ENCODE peak calls at places on chromosome 5, in nine cellular contexts. P is NCI-H1092 treated with DMSO at 0.1 percent for 48 hours; K is globus pallidus; C is hippocampal formation; J is SJCRH30; I is cardiac fibroblast; X is stimulated activated CD4-positive, alpha-beta T cell treated with anti-CD3 and anti-CD28 coated beads, Interleukin-15, amount 100 ng/mL, for 1 hour; Q is activated naive CD4-positive, alpha-beta T cell; O is Right ventricle myocardium superior. D is an unnamed sample.

GRCh38 chr5:6228257-6229250 is 149.8 kb downstream of the MED10 start:
- DNase-seq in P (no peak), K (no peak), C (no peak), J (no peak), I (no peak), X (no peak), Q (no peak), O (no peak), D (no peak)

GRCh38 chr5:71973563-71973962 is 133.7 kb upstream of the MAP1B start:
- DNase-seq in P (no peak), K (no peak), C (no peak), J (no peak), I (no peak), X (no peak), Q (no peak), O (no peak), D (no peak)

GRCh38 chr5:82605441-82605973 is 327.4 kb upstream of the RPS23 start:
- DNase-seq in P (no peak), K (no peak), C (no peak), J (no peak), I (no peak), X (no peak), Q (no peak), O (no peak), D (no peak)

GRCh38 chr5:164420161-164420560 is 914.7 kb downstream of the MAT2B start:
- DNase-seq in P (no peak), K (no peak), C (no peak), J (no peak), I (no peak), X (no peak), Q (no peak), O (no peak), D (no peak)

GRCh38 chr5:56814361-56814962 is 887 bp upstream of the MAP3K1 start:
- DNase-seq in P (no peak), K (no peak), C (no peak), J (no peak), I (no peak), X (no peak), Q (peak; percentile 35), O (peak; percentile 59), D (peak; percentile 50)

GRCh38 chr5:158051036-158051435 is 192.1 kb upstream of the CLINT1 start:
- DNase-seq in P (no peak), K (no peak), C (no peak), J (no peak), I (no peak), X (no peak), Q (no peak), O (no peak), D (peak; percentile 12)

GRCh38 chr5:141821430-141821925 is 56.7 kb downstream of the PCDH1 start:
- DNase-seq in P (peak; percentile 4), K (peak; percentile 94), C (peak; percentile 87), J (peak; percentile 53), I (peak; percentile 90), X (no peak), Q (no peak), O (no peak), D (peak; percentile 74)

GRCh38 chr5:864492-865167 is 13.8 kb upstream of the ZDHHC11 start:
- DNase-seq in P (no peak), K (no peak), C (no peak), J (no peak), I (no peak), X (no peak), Q (no peak), O (no peak), D (no peak)

GRCh38 chr5:1652873-1653707 is 129.3 kb upstream of the LPCAT1 start:
- DNase-seq in P (no peak), K (peak; percentile 24), C (no peak), J (no peak), I (peak; percentile 20), X (no peak), Q (no peak), O (peak; percentile 31), D (peak; percentile 39)

D was measured in M059J.